ENCODE peak calls at places on chromosomes 4 and X, in ten cellular contexts. One of them, this sample, is unnamed. For H3K9me3, the result is how much of the 10 kb centered on the place peaks cover.

GRCh38 chr4:109701566-109702399 is 1.5 kb downstream of the CASP6 start:
- DNase-seq in CD4-positive, CD25-positive, alpha-beta regulatory T cell: peak
- DNase-seq in GM23248: no peak
- DNase-seq in tibial artery: no peak
- DNase-seq in MM.1S: peak
- DNase-seq in CD8-positive, alpha-beta T cell: no peak
- DNase-seq in transverse colon: peak
- DNase-seq in left ventricle myocardium inferior: no peak
- DNase-seq in OCI-LY7: peak
- DNase-seq in BE2C: no peak
- DNase-seq in this sample: no peak

GRCh38 chrX:131649741-131650140 is 105.9 kb downstream of the OR13H1 start:
- DNase-seq in OCI-LY7: no peak
- DNase-seq in CD8-positive, alpha-beta T cell: no peak
- DNase-seq in left ventricle myocardium inferior: no peak
- DNase-seq in BE2C: no peak
- DNase-seq in transverse colon: no peak
- DNase-seq in GM23248: no peak
- DNase-seq in CD4-positive, CD25-positive, alpha-beta regulatory T cell: no peak
- DNase-seq in tibial artery: no peak
- DNase-seq in MM.1S: no peak
- DNase-seq in this sample: no peak

GRCh38 chrX:118251251-118251650 is 94.7 kb upstream of the WDR44 start:
- DNase-seq in tibial artery: peak
- DNase-seq in OCI-LY7: no peak
- DNase-seq in CD4-positive, CD25-positive, alpha-beta regulatory T cell: no peak
- DNase-seq in CD8-positive, alpha-beta T cell: no peak
- DNase-seq in GM23248: peak
- DNase-seq in transverse colon: no peak
- DNase-seq in MM.1S: no peak
- DNase-seq in left ventricle myocardium inferior: no peak
- DNase-seq in BE2C: no peak
- DNase-seq in this sample: peak

GRCh38 chr4:89682808-89683207 is 154.2 kb downstream of the SNCA start:
- DNase-seq in MM.1S: no peak
- DNase-seq in GM23248: no peak
- DNase-seq in CD8-positive, alpha-beta T cell: no peak
- DNase-seq in BE2C: no peak
- DNase-seq in tibial artery: no peak
- DNase-seq in OCI-LY7: no peak
- DNase-seq in CD4-positive, CD25-positive, alpha-beta regulatory T cell: no peak
- DNase-seq in transverse colon: no peak
- DNase-seq in left ventricle myocardium inferior: no peak
- DNase-seq in this sample: no peak

GRCh38 chr4:155948541-155948940 is 5.1 kb downstream of the CTSO start:
- DNase-seq in CD8-positive, alpha-beta T cell: no peak
- DNase-seq in left ventricle myocardium inferior: no peak
- DNase-seq in GM23248: no peak
- DNase-seq in tibial artery: no peak
- DNase-seq in transverse colon: no peak
- DNase-seq in OCI-LY7: no peak
- DNase-seq in CD4-positive, CD25-positive, alpha-beta regulatory T cell: no peak
- DNase-seq in BE2C: no peak
- DNase-seq in MM.1S: no peak
- DNase-seq in this sample: no peak

GRCh38 chrX:32126997-32127396 is 1055.2 kb upstream of the FTHL17 start:
- DNase-seq in BE2C: no peak
- DNase-seq in tibial artery: no peak
- DNase-seq in MM.1S: no peak
- DNase-seq in CD4-positive, CD25-positive, alpha-beta regulatory T cell: no peak
- DNase-seq in CD8-positive, alpha-beta T cell: no peak
- DNase-seq in left ventricle myocardium inferior: no peak
- DNase-seq in GM23248: no peak
- DNase-seq in transverse colon: no peak
- DNase-seq in OCI-LY7: no peak
- DNase-seq in this sample: no peak

GRCh38 chr4:185359767-185360446 is 35.8 kb downstream of the LRP2BP start:
- DNase-seq in tibial artery: no peak
- DNase-seq in BE2C: peak
- DNase-seq in GM23248: peak
- DNase-seq in left ventricle myocardium inferior: no peak
- DNase-seq in CD4-positive, CD25-positive, alpha-beta regulatory T cell: no peak
- DNase-seq in MM.1S: no peak
- DNase-seq in OCI-LY7: no peak
- DNase-seq in CD8-positive, alpha-beta T cell: no peak
- DNase-seq in transverse colon: no peak
- DNase-seq in this sample: no peak

GRCh38 chr4:15976456-15977096 is 13.6 kb upstream of the FGFBP2 start:
- DNase-seq in transverse colon: no peak
- DNase-seq in BE2C: no peak
- DNase-seq in MM.1S: no peak
- DNase-seq in left ventricle myocardium inferior: no peak
- DNase-seq in OCI-LY7: no peak
- DNase-seq in CD4-positive, CD25-positive, alpha-beta regulatory T cell: no peak
- DNase-seq in CD8-positive, alpha-beta T cell: no peak
- DNase-seq in GM23248: peak
- DNase-seq in tibial artery: no peak
- DNase-seq in this sample: no peak

GRCh38 chrX:88072339-88073030 is 554.9 kb downstream of the KLHL4 start:
- DNase-seq in BE2C: no peak
- DNase-seq in OCI-LY7: no peak
- DNase-seq in left ventricle myocardium inferior: no peak
- DNase-seq in tibial artery: no peak
- DNase-seq in MM.1S: no peak
- DNase-seq in CD4-positive, CD25-positive, alpha-beta regulatory T cell: no peak
- DNase-seq in CD8-positive, alpha-beta T cell: no peak
- DNase-seq in GM23248: no peak
- DNase-seq in transverse colon: no peak
- DNase-seq in this sample: no peak

GRCh38 chrX:110081740-110082139 is 78.8 kb downstream of the TMEM164 start:
- DNase-seq in tibial artery: peak
- DNase-seq in BE2C: no peak
- DNase-seq in OCI-LY7: no peak
- DNase-seq in CD8-positive, alpha-beta T cell: no peak
- DNase-seq in MM.1S: no peak
- DNase-seq in CD4-positive, CD25-positive, alpha-beta regulatory T cell: no peak
- DNase-seq in GM23248: no peak
- DNase-seq in transverse colon: no peak
- DNase-seq in left ventricle myocardium inferior: peak
- DNase-seq in this sample: peak

GRCh38 chrX:95427389-95427788 is 1257.3 kb upstream of the DIAPH2 start:
- DNase-seq in tibial artery: peak
- DNase-seq in transverse colon: no peak
- DNase-seq in MM.1S: no peak
- DNase-seq in left ventricle myocardium inferior: no peak
- DNase-seq in CD4-positive, CD25-positive, alpha-beta regulatory T cell: no peak
- DNase-seq in OCI-LY7: no peak
- DNase-seq in BE2C: no peak
- DNase-seq in GM23248: peak
- DNase-seq in CD8-positive, alpha-beta T cell: no peak
- DNase-seq in this sample: peak

GRCh38 chrX:13381514-13381913 is 61.7 kb upstream of the ATXN3L start:
- DNase-seq in GM23248: peak
- DNase-seq in CD8-positive, alpha-beta T cell: no peak
- DNase-seq in MM.1S: no peak
- DNase-seq in left ventricle myocardium inferior: no peak
- DNase-seq in tibial artery: no peak
- DNase-seq in transverse colon: no peak
- DNase-seq in OCI-LY7: no peak
- DNase-seq in BE2C: no peak
- DNase-seq in CD4-positive, CD25-positive, alpha-beta regulatory T cell: no peak
- DNase-seq in this sample: peak

GRCh38 chrX:13937370-13938052 is 92.2 kb downstream of the GEMIN8 start:
- DNase-seq in left ventricle myocardium inferior: no peak
- DNase-seq in CD8-positive, alpha-beta T cell: no peak
- DNase-seq in OCI-LY7: no peak
- DNase-seq in BE2C: peak
- DNase-seq in GM23248: peak
- DNase-seq in CD4-positive, CD25-positive, alpha-beta regulatory T cell: no peak
- DNase-seq in tibial artery: no peak
- DNase-seq in transverse colon: no peak
- DNase-seq in MM.1S: no peak
- DNase-seq in this sample: no peak

GRCh38 chr4:18404642-18405041 is 383.1 kb upstream of the LCORL start:
- DNase-seq in BE2C: no peak
- DNase-seq in transverse colon: no peak
- DNase-seq in CD4-positive, CD25-positive, alpha-beta regulatory T cell: no peak
- DNase-seq in MM.1S: no peak
- DNase-seq in left ventricle myocardium inferior: no peak
- DNase-seq in tibial artery: no peak
- DNase-seq in GM23248: no peak
- DNase-seq in OCI-LY7: no peak
- DNase-seq in CD8-positive, alpha-beta T cell: no peak
- DNase-seq in this sample: no peak
- H3K9me3 ChIP-seq in BE2C: under half
- H3K9me3 ChIP-seq in transverse colon: under half
- H3K9me3 ChIP-seq in CD4-positive, CD25-positive, alpha-beta regulatory T cell: under half
- H3K9me3 ChIP-seq in MM.1S: under half
- H3K9me3 ChIP-seq in left ventricle myocardium inferior: under half
- H3K9me3 ChIP-seq in tibial artery: under half
- H3K9me3 ChIP-seq in GM23248: under half
- H3K9me3 ChIP-seq in OCI-LY7: under half
- H3K9me3 ChIP-seq in CD8-positive, alpha-beta T cell: under half
- H3K9me3 ChIP-seq in this sample: under half

DNA sequence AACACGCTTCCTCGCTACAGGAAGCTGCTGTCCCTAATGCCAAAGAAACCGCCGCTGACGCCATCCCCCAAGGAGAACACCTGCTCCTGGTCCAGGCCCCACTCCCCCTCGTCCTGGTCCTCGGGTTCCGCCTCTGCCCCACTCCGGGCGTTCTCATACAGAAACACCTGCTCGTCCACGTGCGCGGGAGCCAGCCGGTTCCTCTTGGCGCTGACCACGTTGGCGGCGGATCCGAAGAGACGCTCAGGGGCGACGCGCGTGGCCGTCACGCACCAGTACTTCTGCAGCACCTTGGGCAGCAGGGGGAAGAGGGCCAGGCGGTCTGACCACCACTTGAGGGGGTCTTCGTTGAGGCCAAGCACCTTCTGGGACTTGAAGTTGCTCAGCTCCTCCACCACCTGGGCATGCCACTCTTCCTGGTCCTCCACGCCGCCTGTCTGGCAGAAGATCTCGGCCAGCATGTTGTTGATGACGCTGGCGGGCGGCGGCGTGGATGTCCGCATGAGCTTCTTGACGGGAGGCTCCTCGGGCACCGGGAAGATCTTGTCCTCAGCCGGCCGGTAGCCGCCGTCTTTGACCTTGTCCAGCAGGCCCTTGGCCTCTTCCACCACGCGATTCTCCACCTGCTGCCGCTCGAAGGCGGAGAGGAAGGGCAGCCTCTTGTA is 12.0 kb downstream of the DHRSX start:
- DNase-seq in MM.1S: no peak
- DNase-seq in CD4-positive, CD25-positive, alpha-beta regulatory T cell: no peak
- DNase-seq in BE2C: no peak
- DNase-seq in OCI-LY7: no peak
- DNase-seq in GM23248: no peak
- DNase-seq in transverse colon: no peak
- DNase-seq in tibial artery: no peak
- DNase-seq in left ventricle myocardium inferior: no peak
- DNase-seq in CD8-positive, alpha-beta T cell: no peak
- DNase-seq in this sample: no peak
- H3K9me3 ChIP-seq in MM.1S: under half
- H3K9me3 ChIP-seq in CD4-positive, CD25-positive, alpha-beta regulatory T cell: under half
- H3K9me3 ChIP-seq in BE2C: under half
- H3K9me3 ChIP-seq in OCI-LY7: under half
- H3K9me3 ChIP-seq in GM23248: under half
- H3K9me3 ChIP-seq in transverse colon: under half
- H3K9me3 ChIP-seq in tibial artery: under half
- H3K9me3 ChIP-seq in left ventricle myocardium inferior: under half
- H3K9me3 ChIP-seq in CD8-positive, alpha-beta T cell: under half
- H3K9me3 ChIP-seq in this sample: under half

GRCh38 chrX:44943007-44943406 is 70.0 kb downstream of the KDM6A start:
- DNase-seq in transverse colon: no peak
- DNase-seq in MM.1S: no peak
- DNase-seq in CD4-positive, CD25-positive, alpha-beta regulatory T cell: no peak
- DNase-seq in tibial artery: no peak
- DNase-seq in OCI-LY7: no peak
- DNase-seq in GM23248: no peak
- DNase-seq in CD8-positive, alpha-beta T cell: no peak
- DNase-seq in BE2C: no peak
- DNase-seq in left ventricle myocardium inferior: no peak
- DNase-seq in this sample: no peak
- H3K9me3 ChIP-seq in transverse colon: under half
- H3K9me3 ChIP-seq in MM.1S: under half
- H3K9me3 ChIP-seq in CD4-positive, CD25-positive, alpha-beta regulatory T cell: under half
- H3K9me3 ChIP-seq in tibial artery: under half
- H3K9me3 ChIP-seq in OCI-LY7: under half
- H3K9me3 ChIP-seq in GM23248: under half
- H3K9me3 ChIP-seq in CD8-positive, alpha-beta T cell: under half
- H3K9me3 ChIP-seq in BE2C: under half
- H3K9me3 ChIP-seq in left ventricle myocardium inferior: under half
- H3K9me3 ChIP-seq in this sample: under half

GRCh38 chrX:63932006-63932405 is 147.0 kb upstream of the ARHGEF9 start:
- DNase-seq in OCI-LY7: no peak
- DNase-seq in CD4-positive, CD25-positive, alpha-beta regulatory T cell: no peak
- DNase-seq in GM23248: peak
- DNase-seq in CD8-positive, alpha-beta T cell: no peak
- DNase-seq in BE2C: no peak
- DNase-seq in MM.1S: no peak
- DNase-seq in left ventricle myocardium inferior: no peak
- DNase-seq in tibial artery: no peak
- DNase-seq in transverse colon: no peak
- DNase-seq in this sample: no peak

GRCh38 chrX:63932907-63933306 is 147.9 kb upstream of the ARHGEF9 start:
- DNase-seq in transverse colon: no peak
- DNase-seq in CD8-positive, alpha-beta T cell: no peak
- DNase-seq in MM.1S: no peak
- DNase-seq in CD4-positive, CD25-positive, alpha-beta regulatory T cell: no peak
- DNase-seq in tibial artery: no peak
- DNase-seq in left ventricle myocardium inferior: no peak
- DNase-seq in BE2C: no peak
- DNase-seq in GM23248: no peak
- DNase-seq in OCI-LY7: no peak
- DNase-seq in this sample: no peak

GRCh38 chrX:63934160-63934559 is 149.1 kb upstream of the ARHGEF9 start:
- DNase-seq in CD4-positive, CD25-positive, alpha-beta regulatory T cell: no peak
- DNase-seq in CD8-positive, alpha-beta T cell: no peak
- DNase-seq in MM.1S: no peak
- DNase-seq in BE2C: no peak
- DNase-seq in transverse colon: no peak
- DNase-seq in left ventricle myocardium inferior: no peak
- DNase-seq in OCI-LY7: no peak
- DNase-seq in tibial artery: no peak
- DNase-seq in GM23248: no peak
- DNase-seq in this sample: no peak

GRCh38 chrX:63930140-63930539 is 145.1 kb upstream of the ARHGEF9 start:
- DNase-seq in OCI-LY7: no peak
- DNase-seq in CD4-positive, CD25-positive, alpha-beta regulatory T cell: no peak
- DNase-seq in tibial artery: no peak
- DNase-seq in GM23248: peak
- DNase-seq in transverse colon: no peak
- DNase-seq in CD8-positive, alpha-beta T cell: no peak
- DNase-seq in left ventricle myocardium inferior: no peak
- DNase-seq in BE2C: no peak
- DNase-seq in MM.1S: no peak
- DNase-seq in this sample: no peak

DNA sequence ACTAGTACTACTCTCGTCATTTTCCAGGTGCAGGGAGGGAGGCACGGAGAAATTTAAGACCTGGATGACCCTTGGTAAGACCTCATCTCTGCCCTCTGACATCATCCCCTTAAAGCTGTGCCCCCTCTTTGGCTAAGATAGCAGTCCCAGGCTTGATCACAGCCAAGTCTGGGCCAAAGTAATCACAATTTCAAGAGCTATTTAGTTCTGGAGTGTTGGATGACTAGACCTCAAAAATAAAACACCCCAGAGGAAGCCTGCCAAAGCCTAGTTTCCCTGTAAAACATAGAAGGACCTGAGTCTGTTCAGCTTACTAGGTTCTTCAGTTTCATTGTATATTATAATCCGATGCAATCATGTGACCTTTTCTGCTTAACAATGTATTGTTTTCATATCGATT is 144.6 kb upstream of the ARHGEF9 start:
- DNase-seq in tibial artery: no peak
- DNase-seq in MM.1S: no peak
- DNase-seq in transverse colon: no peak
- DNase-seq in CD4-positive, CD25-positive, alpha-beta regulatory T cell: no peak
- DNase-seq in GM23248: no peak
- DNase-seq in BE2C: no peak
- DNase-seq in CD8-positive, alpha-beta T cell: no peak
- DNase-seq in OCI-LY7: no peak
- DNase-seq in left ventricle myocardium inferior: no peak
- DNase-seq in this sample: no peak
- H3K9me3 ChIP-seq in tibial artery: under half
- H3K9me3 ChIP-seq in MM.1S: under half
- H3K9me3 ChIP-seq in transverse colon: under half
- H3K9me3 ChIP-seq in CD4-positive, CD25-positive, alpha-beta regulatory T cell: under half
- H3K9me3 ChIP-seq in GM23248: under half
- H3K9me3 ChIP-seq in BE2C: under half
- H3K9me3 ChIP-seq in CD8-positive, alpha-beta T cell: under half
- H3K9me3 ChIP-seq in OCI-LY7: under half
- H3K9me3 ChIP-seq in left ventricle myocardium inferior: under half
- H3K9me3 ChIP-seq in this sample: under half